ENCODE peak calls at places on chromosome 9, in ten cellular contexts. K is cardiac fibroblast; C is NB4; T is HCT116; O is heart right ventricle; S is Jurkat, Clone E6-1; P is heart left ventricle; U is right atrium auricular region; G is fibroblast of pulmonary artery; H is DND-41. V is an unnamed sample.

GRCh38 chr9:20353931-20354652 is 268.2 kb downstream of the MLLT3 start:
- DNase-seq in H (no peak), T (no peak), G (peak; percentile 27), K (no peak), O (no peak), P (no peak), U (no peak), S (no peak), C (no peak), V (no peak)

GRCh38 chr9:71552480-71552879 is 215.8 kb downstream of the CEMIP2 start:
- DNase-seq in P (no peak), U (no peak), T (no peak), K (no peak), G (no peak), C (no peak), S (peak; percentile 28), H (no peak), O (no peak), V (no peak)

GRCh38 chr9:8315211-8315610 is 515.6 kb upstream of the DMAC1 start:
- DNase-seq in S (no peak), T (no peak), H (no peak), K (no peak), U (no peak), P (no peak), O (no peak), C (no peak), G (peak; percentile 1), V (no peak)

GRCh38 chr9:136886610-136887597 is 588 bp downstream of the TRAF2 start:
- DNase-seq in O (no peak), T (no peak), P (no peak), K (peak; percentile 12), C (peak; percentile 53), S (no peak), U (no peak), H (peak; percentile 42), G (no peak), V (no peak)

GRCh38 chr9:105054488-105054887 is 126.5 kb upstream of the ABCA1 start:
- DNase-seq in H (no peak), G (peak; percentile 77), C (no peak), S (no peak), T (no peak), P (no peak), U (no peak), K (peak; percentile 71), O (no peak), V (no peak)

GRCh38 chr9:116859763-116860162 is 172.7 kb downstream of the TRIM32 start:
- DNase-seq in G (no peak), P (no peak), C (no peak), O (no peak), T (no peak), H (no peak), K (no peak), S (no peak), U (no peak), V (no peak)

GRCh38 chr9:120393386-120394057 is 186.4 kb downstream of the CDK5RAP2 start:
- DNase-seq in C (peak; percentile 81), S (peak; percentile 9), K (peak; percentile 26), H (peak; percentile 18), O (no peak), P (no peak), T (no peak), U (no peak), G (peak; percentile 46), V (no peak)

GRCh38 chr9:92709240-92709639 is 39.3 kb upstream of the IPPK start:
- DNase-seq in P (no peak), H (no peak), G (no peak), S (no peak), K (no peak), T (no peak), O (no peak), U (no peak), C (no peak), V (no peak)

GRCh38 chr9:95057121-95057520 is 260.4 kb downstream of the FANCC start:
- DNase-seq in U (no peak), S (no peak), T (no peak), G (no peak), O (no peak), C (no peak), H (no peak), K (no peak), P (no peak), V (no peak)

GRCh38 chr9:95058121-95058785 is 259.3 kb downstream of the FANCC start:
- DNase-seq in P (no peak), U (no peak), H (no peak), K (no peak), T (no peak), C (no peak), O (no peak), G (no peak), S (no peak), V (no peak)

GRCh38 chr9:95053611-95054440 is 263.7 kb downstream of the FANCC start:
- DNase-seq in P (no peak), U (no peak), O (no peak), C (no peak), T (no peak), H (no peak), K (peak; percentile 38), G (peak; percentile 38), S (no peak), V (no peak)

GRCh38 chr9:95055337-95055850 is 262.1 kb downstream of the FANCC start:
- DNase-seq in U (no peak), G (no peak), H (no peak), C (no peak), P (no peak), K (no peak), T (no peak), O (no peak), S (no peak), V (no peak)

GRCh38 chr9:95055851-95056551 is 261.5 kb downstream of the FANCC start:
- DNase-seq in K (peak; percentile 69), U (no peak), G (peak; percentile 73), O (no peak), P (no peak), C (no peak), S (no peak), T (no peak), H (no peak), V (no peak)
- H3K4me3 ChIP-seq in K (no peak overlapping the region), U (peak overlapping the region; percentile 4), G (no peak overlapping the region), O (peak overlapping the region; percentile 39), P (peak overlapping the region; percentile 48), C (no peak overlapping the region), S (no peak overlapping the region), T (no peak overlapping the region), H (no peak overlapping the region), V (peak overlapping the region; percentile 36)

GRCh38 chr9:82417501-82417900 is 428.9 kb downstream of the SPATA31D1 start:
- DNase-seq in O (no peak), P (no peak), S (no peak), H (no peak), U (no peak), G (no peak), K (no peak), T (no peak), C (no peak), V (no peak)
- H3K4me3 ChIP-seq in O (no peak overlapping the region), P (no peak overlapping the region), S (no peak overlapping the region), H (no peak overlapping the region), U (no peak overlapping the region), G (no peak overlapping the region), K (no peak overlapping the region), T (no peak overlapping the region), C (no peak overlapping the region), V (no peak overlapping the region)

GRCh38 chr9:2700398-2700797 is 16.9 kb upstream of the KCNV2 start:
- DNase-seq in O (no peak), C (no peak), U (no peak), G (no peak), K (no peak), H (no peak), T (no peak), S (no peak), P (no peak), V (no peak)

GRCh38 chr9:2691626-2692025 is 25.7 kb upstream of the KCNV2 start:
- DNase-seq in C (no peak), S (no peak), O (no peak), P (no peak), G (peak; percentile 68), T (no peak), H (no peak), K (peak; percentile 62), U (no peak), V (no peak)

GRCh38 chr9:2701070-2701469 is 16.2 kb upstream of the KCNV2 start:
- DNase-seq in S (no peak), C (no peak), G (no peak), H (no peak), K (no peak), P (no peak), U (no peak), O (no peak), T (no peak), V (no peak)

DNA sequence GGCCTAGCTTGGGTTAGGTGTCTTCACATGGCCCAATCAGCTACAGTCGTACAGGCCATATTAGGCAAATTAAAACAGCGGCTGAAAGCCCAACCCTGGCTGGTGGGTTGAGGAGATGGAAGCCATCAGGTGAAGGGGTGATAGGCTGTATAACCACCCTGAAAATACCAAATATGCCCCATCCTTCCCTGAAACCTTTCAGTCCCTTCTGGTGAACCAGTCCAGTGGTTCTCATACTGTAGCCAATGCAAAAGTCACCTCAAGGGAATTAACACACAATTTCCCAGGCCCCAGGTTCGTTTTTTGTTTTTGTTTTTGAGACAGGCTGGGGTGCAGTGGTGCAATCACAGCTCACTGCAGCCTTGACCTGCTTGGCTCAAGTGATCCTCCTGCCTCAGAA is 19.8 kb upstream of the KCNV2 start:
- DNase-seq in P (no peak), G (no peak), C (no peak), K (no peak), S (no peak), H (no peak), T (no peak), U (no peak), O (no peak), V (no peak)
- H3K4me3 ChIP-seq in P (no peak overlapping the region), G (no peak overlapping the region), C (no peak overlapping the region), K (no peak overlapping the region), S (no peak overlapping the region), H (no peak overlapping the region), T (no peak overlapping the region), U (no peak overlapping the region), O (no peak overlapping the region), V (no peak overlapping the region)

GRCh38 chr9:1536522-1537170 is 478.5 kb upstream of the SMARCA2 start:
- DNase-seq in O (no peak), G (no peak), K (no peak), H (no peak), U (no peak), C (no peak), P (no peak), T (no peak), S (no peak), V (no peak)

GRCh38 chr9:1535599-1535998 is 479.5 kb upstream of the SMARCA2 start:
- DNase-seq in G (no peak), S (no peak), H (no peak), P (no peak), T (no peak), O (no peak), K (no peak), U (no peak), C (no peak), V (no peak)

GRCh38 chr9:1530681-1531080 is 480.5 kb downstream of the DMRT2 start:
- DNase-seq in G (no peak), S (no peak), T (no peak), K (no peak), C (no peak), O (no peak), U (no peak), H (no peak), P (no peak), V (no peak)

GRCh38 chr9:1535051-1535450 is 480.1 kb upstream of the SMARCA2 start:
- DNase-seq in G (no peak), O (no peak), H (no peak), C (no peak), P (no peak), S (no peak), U (no peak), T (no peak), K (no peak), V (no peak)

DNA sequence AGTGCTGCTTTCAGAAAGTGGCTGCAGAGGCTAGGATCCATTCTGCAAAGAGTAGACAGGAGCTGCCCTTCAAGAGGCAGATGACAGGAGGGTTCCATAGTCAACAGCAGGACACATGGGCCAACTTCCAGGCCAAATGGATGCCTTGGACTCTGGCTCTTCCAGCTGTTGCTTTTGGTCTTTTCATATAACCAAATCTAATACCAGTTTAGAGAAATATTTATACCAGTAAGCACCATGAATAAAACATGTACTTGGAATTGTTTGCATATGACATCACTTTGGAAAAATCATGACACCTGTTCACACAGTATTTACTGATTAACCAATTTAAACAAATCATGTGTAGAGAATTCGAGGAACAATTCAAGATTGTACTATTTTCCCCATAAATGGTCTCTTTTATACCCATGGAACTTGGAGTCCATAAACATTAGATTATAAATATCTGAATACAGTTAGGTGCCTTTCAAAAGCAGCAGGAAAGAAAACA is 481.3 kb downstream of the DMRT2 start:
- DNase-seq in K (no peak), T (no peak), O (no peak), U (no peak), G (no peak), H (no peak), C (no peak), S (no peak), P (no peak), V (no peak)
- H3K4me3 ChIP-seq in K (no peak overlapping the region), T (no peak overlapping the region), O (no peak overlapping the region), U (no peak overlapping the region), G (no peak overlapping the region), H (no peak overlapping the region), C (no peak overlapping the region), S (no peak overlapping the region), P (no peak overlapping the region), V (no peak overlapping the region)